ENCODE peak calls at places on chromosome 20, in nine cellular contexts. I, D, L, F, W, Z, U, B and C are unnamed samples.
A peak's percentile ranks its signal among the peaks of the same experiment; 100 is the strongest.

GRCh38 chr20:2365091-2365490 is 15.6 kb upstream of the TGM6 start:
- DNase-seq in I (no peak), D (no peak), L (no peak), F (no peak), W (no peak), Z (no peak), U (no peak), B (no peak), C (no peak)

GRCh38 chr20:46230811-46231282 is 77.5 kb downstream of the CDH22 start:
- DNase-seq in I (no peak), D (peak; percentile 73), L (peak; percentile 47), F (peak; percentile 24), W (no peak), Z (no peak), U (peak; percentile 37), B (peak; percentile 51), C (no peak)

GRCh38 chr20:57448764-57449354 is 57.7 kb downstream of the RBM38 start:
- DNase-seq in I (no peak), D (no peak), L (no peak), F (no peak), W (no peak), Z (no peak), U (no peak), B (no peak), C (no peak)

GRCh38 chr20:18847226-18847625 is 33.6 kb downstream of the SCP2D1 start:
- DNase-seq in I (no peak), D (no peak), L (no peak), F (no peak), W (no peak), Z (no peak), U (no peak), B (no peak), C (no peak)

GRCh38 chr20:38831995-38832620 is 26.6 kb downstream of the PPP1R16B start:
- DNase-seq in I (no peak), D (no peak), L (no peak), F (no peak), W (no peak), Z (no peak), U (no peak), B (no peak), C (no peak)

GRCh38 chr20:19952392-19952791 is 64.8 kb upstream of the NAA20 start:
- DNase-seq in I (no peak), D (no peak), L (no peak), F (no peak), W (no peak), Z (no peak), U (no peak), B (no peak), C (no peak)

GRCh38 chr20:4613718-4614620 is 107.7 kb upstream of the PRND start:
- DNase-seq in I (peak; percentile 42), D (peak; percentile 73), L (peak; percentile 80), F (no peak), W (no peak), Z (no peak), U (peak; percentile 25), B (peak; percentile 68), C (no peak)

GRCh38 chr20:17868700-17869231 is 99.8 kb downstream of the SNX5 start:
- DNase-seq in I (no peak), D (no peak), L (no peak), F (no peak), W (no peak), Z (no peak), U (no peak), B (no peak), C (no peak)

GRCh38 chr20:4787069-4787468 is 65.4 kb downstream of the PRND start:
- DNase-seq in I (no peak), D (no peak), L (peak; percentile 9), F (peak; percentile 47), W (no peak), Z (no peak), U (no peak), B (no peak), C (no peak)

GRCh38 chr20:50663095-50663821 is 28.1 kb downstream of the RIPOR3 start:
- DNase-seq in I (no peak), D (no peak), L (peak; percentile 84), F (no peak), W (peak; percentile 62), Z (no peak), U (no peak), B (peak; percentile 81), C (no peak)

GRCh38 chr20:4064118-4064962 is 49.0 kb upstream of the RNF24 start:
- DNase-seq in I (no peak), D (no peak), L (peak; percentile 95), F (peak; percentile 93), W (peak; percentile 82), Z (peak; percentile 94), U (no peak), B (peak; percentile 86), C (no peak)

GRCh38 chr20:49982346-49983122 is at the start of gene SNAI1:
- DNase-seq in I (peak; percentile 99), D (peak; percentile 79), L (peak; percentile 86), F (peak; percentile 86), W (peak; percentile 78), Z (peak; percentile 91), U (peak; percentile 80), B (peak; percentile 88), C (peak; percentile 88)

GRCh38 chr20:48360338-48360698 is 467.5 kb downstream of the PREX1 start:
- DNase-seq in I (peak; percentile 60), D (no peak), L (no peak), F (no peak), W (no peak), Z (no peak), U (no peak), B (no peak), C (no peak)

GRCh38 chr20:3572151-3572550 is 91.0 kb downstream of the GFRA4 start:
- DNase-seq in I (no peak), D (no peak), L (no peak), F (peak; percentile 36), W (no peak), Z (no peak), U (no peak), B (no peak), C (no peak)

GRCh38 chr20:31602779-31603441 is 2.2 kb upstream of the ID1 start:
- DNase-seq in I (peak; percentile 64), D (no peak), L (peak; percentile 90), F (peak; percentile 89), W (no peak), Z (no peak), U (no peak), B (peak; percentile 65), C (no peak)

GRCh38 chr20:22180244-22180643 is 404.1 kb downstream of the FOXA2 start:
- DNase-seq in I (no peak), D (peak; percentile 54), L (peak; percentile 13), F (no peak), W (no peak), Z (no peak), U (peak; percentile 16), B (no peak), C (no peak)

GRCh38 chr20:1265916-1266166 is 253 bp upstream of the SNPH start:
- DNase-seq in I (no peak), D (no peak), L (no peak), F (no peak), W (no peak), Z (no peak), U (no peak), B (no peak), C (no peak)

GRCh38 chr20:53957421-53958172 is 112.8 kb downstream of the BCAS1 start:
- DNase-seq in I (no peak), D (no peak), L (no peak), F (peak; percentile 16), W (no peak), Z (no peak), U (no peak), B (no peak), C (no peak)
- TF ChIP-seq CTCF in I (no peak), D (no peak), L (no peak), F (peak; percentile 31), W (no peak), Z (no peak), U (no peak), B (peak; percentile 47), C (peak; percentile 17)

DNA sequence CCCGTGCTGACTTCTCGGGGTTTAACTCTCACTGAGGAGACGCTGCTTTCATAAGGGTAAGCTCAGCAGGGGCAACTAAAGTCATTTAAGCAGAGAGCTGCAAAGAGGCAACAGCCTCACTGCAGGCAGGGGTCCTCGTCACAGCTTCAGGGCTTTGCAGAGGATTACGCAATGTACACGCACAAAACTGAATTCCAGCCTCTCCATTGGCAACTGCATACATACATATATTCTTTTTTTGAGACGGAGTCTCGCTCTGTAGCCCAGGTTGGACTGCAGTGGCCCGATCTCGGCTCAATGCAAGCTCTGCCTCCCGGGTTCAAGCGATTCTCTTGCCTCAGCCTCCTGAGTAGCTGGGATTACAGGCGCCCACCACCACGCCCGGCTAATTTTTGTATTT is 2.4 kb downstream of the GMEB2 start:
- DNase-seq in I (no peak), D (no peak), L (no peak), F (peak; percentile 49), W (no peak), Z (no peak), U (no peak), B (no peak), C (no peak)
- TF ChIP-seq CTCF in I (no peak), D (no peak), L (no peak), F (peak; percentile 15), W (no peak), Z (no peak), U (no peak), B (no peak), C (no peak)

GRCh38 chr20:40670251-40670650 is 18.8 kb downstream of the MAFB start:
- DNase-seq in I (no peak), D (no peak), L (no peak), F (no peak), W (no peak), Z (no peak), U (no peak), B (no peak), C (no peak)
- TF ChIP-seq CTCF in I (no peak), D (no peak), L (no peak), F (no peak), W (no peak), Z (no peak), U (peak; percentile 29), B (no peak), C (peak; percentile 43)

GRCh38 chr20:25696384-25697131 is at the start of gene ZNF337:
- DNase-seq in I (peak; percentile 95), D (peak; percentile 95), L (peak; percentile 92), F (peak; percentile 91), W (peak; percentile 90), Z (peak; percentile 97), U (peak; percentile 94), B (peak; percentile 96), C (peak; percentile 96)
- TF ChIP-seq CTCF in I (peak; percentile 33), D (no peak), L (peak; percentile 6), F (peak; percentile 35), W (no peak), Z (peak; percentile 21), U (no peak), B (no peak), C (peak; percentile 30)